ENCODE peak calls at places on chromosome 11, in eight cellular contexts. One of them, this sample, is unnamed.

GRCh38 chr11:129637983-129638776 is 177.5 kb upstream of the TMEM45B start:
- DNase-seq in MCF 10A: no peak
- DNase-seq in ELR: peak; percentile 43
- DNase-seq in GM20000: no peak
- DNase-seq in retina: no peak
- DNase-seq in activated CD4-positive, alpha-beta T cell treated with anti-CD3 and anti-CD28 coated beads, Interleukin-2, amount 50 U/mL, for 48 hours: no peak
- DNase-seq in Right ventricle myocardium inferior: no peak
- DNase-seq in A549: no peak
- DNase-seq in this sample: peak; percentile 18

GRCh38 chr11:12724301-12725046 is 50.3 kb downstream of the TEAD1 start:
- DNase-seq in activated CD4-positive, alpha-beta T cell treated with anti-CD3 and anti-CD28 coated beads, Interleukin-2, amount 50 U/mL, for 48 hours: no peak
- DNase-seq in GM20000: no peak
- DNase-seq in A549: peak; percentile 88
- DNase-seq in retina: no peak
- DNase-seq in MCF 10A: peak; percentile 97
- DNase-seq in ELR: peak; percentile 95
- DNase-seq in Right ventricle myocardium inferior: peak; percentile 73
- DNase-seq in this sample: peak; percentile 45

GRCh38 chr11:66727282-66727882 is 1.6 kb downstream of the SPTBN2 start:
- DNase-seq in retina: peak; percentile 77
- DNase-seq in MCF 10A: peak; percentile 40
- DNase-seq in Right ventricle myocardium inferior: no peak
- DNase-seq in GM20000: peak; percentile 72
- DNase-seq in activated CD4-positive, alpha-beta T cell treated with anti-CD3 and anti-CD28 coated beads, Interleukin-2, amount 50 U/mL, for 48 hours: peak; percentile 22
- DNase-seq in ELR: peak; percentile 28
- DNase-seq in A549: peak; percentile 23
- DNase-seq in this sample: peak; percentile 42

GRCh38 chr11:101453682-101454081 is 130.1 kb downstream of the TRPC6 start:
- DNase-seq in MCF 10A: no peak
- DNase-seq in activated CD4-positive, alpha-beta T cell treated with anti-CD3 and anti-CD28 coated beads, Interleukin-2, amount 50 U/mL, for 48 hours: no peak
- DNase-seq in A549: no peak
- DNase-seq in ELR: peak; percentile 77
- DNase-seq in retina: no peak
- DNase-seq in Right ventricle myocardium inferior: no peak
- DNase-seq in GM20000: no peak
- DNase-seq in this sample: peak; percentile 19

GRCh38 chr11:119338318-119338890 is 2.3 kb downstream of the C1QTNF5 start:
- DNase-seq in activated CD4-positive, alpha-beta T cell treated with anti-CD3 and anti-CD28 coated beads, Interleukin-2, amount 50 U/mL, for 48 hours: peak; percentile 70
- DNase-seq in retina: peak; percentile 87
- DNase-seq in MCF 10A: peak; percentile 74
- DNase-seq in ELR: peak; percentile 82
- DNase-seq in Right ventricle myocardium inferior: peak; percentile 85
- DNase-seq in A549: peak; percentile 63
- DNase-seq in GM20000: peak; percentile 89
- DNase-seq in this sample: peak; percentile 50

GRCh38 chr11:118774032-118774431 is 16.9 kb downstream of the DDX6 start:
- DNase-seq in Right ventricle myocardium inferior: no peak
- DNase-seq in A549: no peak
- DNase-seq in MCF 10A: no peak
- DNase-seq in GM20000: no peak
- DNase-seq in activated CD4-positive, alpha-beta T cell treated with anti-CD3 and anti-CD28 coated beads, Interleukin-2, amount 50 U/mL, for 48 hours: no peak
- DNase-seq in retina: no peak
- DNase-seq in ELR: no peak
- DNase-seq in this sample: no peak

GRCh38 chr11:64638017-64638664 is 47.1 kb downstream of the SLC22A12 start:
- DNase-seq in Right ventricle myocardium inferior: peak; percentile 58
- DNase-seq in MCF 10A: no peak
- DNase-seq in A549: no peak
- DNase-seq in ELR: no peak
- DNase-seq in GM20000: no peak
- DNase-seq in retina: peak; percentile 90
- DNase-seq in activated CD4-positive, alpha-beta T cell treated with anti-CD3 and anti-CD28 coated beads, Interleukin-2, amount 50 U/mL, for 48 hours: no peak
- DNase-seq in this sample: no peak

GRCh38 chr11:36510567-36511020 is 522 bp upstream of the TRAF6 start:
- DNase-seq in activated CD4-positive, alpha-beta T cell treated with anti-CD3 and anti-CD28 coated beads, Interleukin-2, amount 50 U/mL, for 48 hours: no peak
- DNase-seq in GM20000: peak; percentile 21
- DNase-seq in ELR: peak; percentile 55
- DNase-seq in Right ventricle myocardium inferior: no peak
- DNase-seq in MCF 10A: peak; percentile 13
- DNase-seq in retina: no peak
- DNase-seq in A549: no peak
- DNase-seq in this sample: peak; percentile 46

GRCh38 chr11:47152953-47153950 is 23.4 kb downstream of the ARFGAP2 start:
- DNase-seq in Right ventricle myocardium inferior: peak; percentile 79
- DNase-seq in MCF 10A: peak; percentile 80
- DNase-seq in GM20000: peak; percentile 85
- DNase-seq in ELR: peak; percentile 78
- DNase-seq in A549: peak; percentile 77
- DNase-seq in activated CD4-positive, alpha-beta T cell treated with anti-CD3 and anti-CD28 coated beads, Interleukin-2, amount 50 U/mL, for 48 hours: peak; percentile 69
- DNase-seq in retina: peak; percentile 87
- DNase-seq in this sample: peak; percentile 82

GRCh38 chr11:117072517-117073218 is 25.6 kb downstream of the SIK3 start:
- DNase-seq in MCF 10A: peak; percentile 92
- DNase-seq in GM20000: peak; percentile 36
- DNase-seq in activated CD4-positive, alpha-beta T cell treated with anti-CD3 and anti-CD28 coated beads, Interleukin-2, amount 50 U/mL, for 48 hours: no peak
- DNase-seq in retina: no peak
- DNase-seq in Right ventricle myocardium inferior: no peak
- DNase-seq in ELR: peak; percentile 95
- DNase-seq in A549: peak; percentile 87
- DNase-seq in this sample: peak; percentile 84

GRCh38 chr11:33723238-33723881 is 12.9 kb downstream of the CD59 start:
- DNase-seq in activated CD4-positive, alpha-beta T cell treated with anti-CD3 and anti-CD28 coated beads, Interleukin-2, amount 50 U/mL, for 48 hours: no peak
- DNase-seq in GM20000: no peak
- DNase-seq in MCF 10A: peak; percentile 99
- DNase-seq in ELR: peak; percentile 88
- DNase-seq in retina: no peak
- DNase-seq in Right ventricle myocardium inferior: peak; percentile 57
- DNase-seq in A549: peak; percentile 94
- DNase-seq in this sample: no peak

GRCh38 chr11:45332486-45332934 is 46.4 kb upstream of the SYT13 start:
- DNase-seq in GM20000: peak; percentile 70
- DNase-seq in activated CD4-positive, alpha-beta T cell treated with anti-CD3 and anti-CD28 coated beads, Interleukin-2, amount 50 U/mL, for 48 hours: peak; percentile 34
- DNase-seq in ELR: peak; percentile 53
- DNase-seq in Right ventricle myocardium inferior: no peak
- DNase-seq in A549: peak; percentile 29
- DNase-seq in MCF 10A: peak; percentile 52
- DNase-seq in retina: peak; percentile 68
- DNase-seq in this sample: peak; percentile 20

GRCh38 chr11:122757201-122757600 is 81.1 kb upstream of the CRTAM start:
- DNase-seq in GM20000: no peak
- DNase-seq in MCF 10A: no peak
- DNase-seq in Right ventricle myocardium inferior: no peak
- DNase-seq in retina: no peak
- DNase-seq in activated CD4-positive, alpha-beta T cell treated with anti-CD3 and anti-CD28 coated beads, Interleukin-2, amount 50 U/mL, for 48 hours: no peak
- DNase-seq in A549: no peak
- DNase-seq in ELR: no peak
- DNase-seq in this sample: no peak

GRCh38 chr11:33457948-33458347 is 200.8 kb downstream of the HIPK3 start:
- DNase-seq in ELR: no peak
- DNase-seq in A549: no peak
- DNase-seq in MCF 10A: no peak
- DNase-seq in activated CD4-positive, alpha-beta T cell treated with anti-CD3 and anti-CD28 coated beads, Interleukin-2, amount 50 U/mL, for 48 hours: no peak
- DNase-seq in Right ventricle myocardium inferior: no peak
- DNase-seq in GM20000: no peak
- DNase-seq in retina: no peak
- DNase-seq in this sample: no peak

GRCh38 chr11:64918056-64918455 is 1.0 kb upstream of the ATG2A start:
- DNase-seq in GM20000: no peak
- DNase-seq in ELR: peak; percentile 63
- DNase-seq in activated CD4-positive, alpha-beta T cell treated with anti-CD3 and anti-CD28 coated beads, Interleukin-2, amount 50 U/mL, for 48 hours: no peak
- DNase-seq in A549: peak; percentile 32
- DNase-seq in MCF 10A: peak; percentile 34
- DNase-seq in retina: no peak
- DNase-seq in Right ventricle myocardium inferior: no peak
- DNase-seq in this sample: peak; percentile 63

GRCh38 chr11:14235701-14236100 is 123.3 kb downstream of the RRAS2 start:
- DNase-seq in Right ventricle myocardium inferior: no peak
- DNase-seq in A549: no peak
- DNase-seq in ELR: no peak
- DNase-seq in retina: no peak
- DNase-seq in MCF 10A: no peak
- DNase-seq in GM20000: no peak
- DNase-seq in activated CD4-positive, alpha-beta T cell treated with anti-CD3 and anti-CD28 coated beads, Interleukin-2, amount 50 U/mL, for 48 hours: no peak
- DNase-seq in this sample: no peak

GRCh38 chr11:33039274-33040126 is at the start of gene TCP11L1:
- DNase-seq in A549: peak; percentile 96
- DNase-seq in retina: peak; percentile 98
- DNase-seq in MCF 10A: peak; percentile 68
- DNase-seq in Right ventricle myocardium inferior: peak; percentile 95
- DNase-seq in ELR: peak; percentile 92
- DNase-seq in activated CD4-positive, alpha-beta T cell treated with anti-CD3 and anti-CD28 coated beads, Interleukin-2, amount 50 U/mL, for 48 hours: peak; percentile 83
- DNase-seq in GM20000: peak; percentile 90
- DNase-seq in this sample: peak; percentile 61

GRCh38 chr11:68436985-68437926 is 23.3 kb upstream of the PPP6R3 start:
- DNase-seq in GM20000: no peak
- DNase-seq in retina: no peak
- DNase-seq in MCF 10A: peak; percentile 51
- DNase-seq in A549: peak; percentile 37
- DNase-seq in activated CD4-positive, alpha-beta T cell treated with anti-CD3 and anti-CD28 coated beads, Interleukin-2, amount 50 U/mL, for 48 hours: no peak
- DNase-seq in Right ventricle myocardium inferior: no peak
- DNase-seq in ELR: peak; percentile 88
- DNase-seq in this sample: peak; percentile 79

GRCh38 chr11:72639475-72640375 is 34.5 kb downstream of the PDE2A start:
- DNase-seq in retina: no peak
- DNase-seq in Right ventricle myocardium inferior: peak; percentile 47
- DNase-seq in activated CD4-positive, alpha-beta T cell treated with anti-CD3 and anti-CD28 coated beads, Interleukin-2, amount 50 U/mL, for 48 hours: no peak
- DNase-seq in A549: no peak
- DNase-seq in MCF 10A: no peak
- DNase-seq in GM20000: no peak
- DNase-seq in ELR: no peak
- DNase-seq in this sample: no peak